ENCODE peak calls at places on chromosome 22, in four cellular contexts. H, W, V and S are unnamed samples.

GRCh38 chr22:37419916-37420655 is 7.2 kb downstream of the ELFN2 start:
- DNase-seq in W (no peak), V (no peak), H (no peak), S (no peak)

GRCh38 chr22:37275622-37276021 is 6.7 kb upstream of the CYTH4 start:
- DNase-seq in V (no peak), H (no peak), W (no peak), S (no peak)

GRCh38 chr22:26629988-26630761 is 8.4 kb downstream of the CRYBA4 start:
- DNase-seq in W (no peak), H (no peak), V (no peak), S (no peak)

GRCh38 chr22:30420401-30421178 is 5.0 kb upstream of the MTFP1 start:
- DNase-seq in H (no peak), W (no peak), V (peak; percentile 39), S (peak; percentile 79)

GRCh38 chr22:44543781-44544181 is 45.7 kb upstream of the RTL6 start:
- DNase-seq in H (no peak), W (no peak), V (no peak), S (no peak)

GRCh38 chr22:32841175-32841574 is 39.7 kb downstream of the TIMP3 start:
- DNase-seq in W (no peak), H (no peak), V (no peak), S (no peak)

GRCh38 chr22:31377609-31378008 is 21.8 kb upstream of the DRG1 start:
- DNase-seq in W (no peak), H (no peak), V (no peak), S (no peak)

GRCh38 chr22:23270212-23270733 is 90.0 kb downstream of the BCR start:
- DNase-seq in V (no peak), H (no peak), W (no peak), S (no peak)

GRCh38 chr22:18063311-18063710 is 14.5 kb upstream of the PEX26 start:
- DNase-seq in W (no peak), V (no peak), H (no peak), S (no peak)

GRCh38 chr22:26033071-26033470 is 136.2 kb upstream of the SEZ6L start:
- DNase-seq in W (no peak), V (no peak), H (no peak), S (no peak)

GRCh38 chr22:20577045-20577444 is 69.6 kb downstream of the MED15 start:
- DNase-seq in V (no peak), H (no peak), W (no peak), S (no peak)

GRCh38 chr22:27097933-27098332 is 440.5 kb downstream of the MIAT start:
- DNase-seq in H (no peak), V (no peak), W (no peak), S (no peak)

GRCh38 chr22:36198936-36199616 is 2.5 kb downstream of the APOL4 start:
- DNase-seq in H (no peak), W (no peak), V (no peak), S (no peak)

GRCh38 chr22:32911526-32911925 is 110.0 kb downstream of the TIMP3 start:
- DNase-seq in H (no peak), W (no peak), V (no peak), S (no peak)

GRCh38 chr22:32175751-32176644 is 16.9 kb upstream of the C22orf42 start:
- DNase-seq in H (no peak), W (peak; percentile 4), V (no peak), S (no peak)

GRCh38 chr22:22783505-22783904 is 104.1 kb upstream of the IGLL5 start:
- DNase-seq in W (no peak), V (no peak), H (no peak), S (no peak)

GRCh38 chr22:26979294-26979693 is 321.9 kb downstream of the MIAT start:
- DNase-seq in V (no peak), W (no peak), H (no peak), S (no peak)

GRCh38 chr22:32644252-32645100 is 157.0 kb upstream of the TIMP3 start:
- DNase-seq in W (peak; percentile 25), H (no peak), V (peak; percentile 50), S (no peak)